ENCODE peak calls at places on chromosomes 16 and 17, in eight cellular contexts. K is tibial nerve, N is spleen, S is body of pancreas, L is uterus, Q is breast epithelium, H is Peyer's patch, F is ovary. X is an unnamed sample. For H3K4me1, the result is how much of the 10 kb centered on the place peaks cover.

GRCh38 chr16:66289051-66289680 is 77.3 kb upstream of the CDH5 start:
- DNase-seq in K (no peak), N (no peak), S (no peak), L (no peak), Q (no peak), H (no peak), F (no peak), X (no peak)

GRCh38 chr16:3842994-3843393 is 37.5 kb downstream of the CREBBP start:
- DNase-seq in K (no peak), N (no peak), S (peak), L (no peak), Q (no peak), H (no peak), F (no peak), X (no peak)

GRCh38 chr17:75031972-75032895 is 14.5 kb downstream of the ATP5PD start:
- DNase-seq in K (peak), N (peak), S (peak), L (peak), Q (peak), H (peak), F (peak), X (peak)

GRCh38 chr16:2329532-2329931 is 11.0 kb downstream of the ABCA3 start:
- DNase-seq in K (no peak), N (no peak), S (no peak), L (no peak), Q (no peak), H (no peak), F (no peak), X (no peak)

GRCh38 chr16:85900031-85900792 is 1.2 kb downstream of the IRF8 start:
- DNase-seq in K (no peak), N (no peak), S (peak), L (no peak), Q (no peak), H (no peak), F (no peak), X (no peak)

GRCh38 chr17:7393613-7394451 is 493 bp downstream of the PLSCR3 start:
- DNase-seq in K (no peak), N (peak), S (no peak), L (peak), Q (no peak), H (peak), F (no peak), X (peak)

GRCh38 chr16:55035037-55035436 is 104.4 kb downstream of the IRX5 start:
- DNase-seq in K (no peak), N (peak), S (peak), L (no peak), Q (no peak), H (no peak), F (no peak), X (no peak)

GRCh38 chr16:63312343-63312742 is 1276.1 kb upstream of the CDH8 start:
- DNase-seq in K (no peak), N (no peak), S (no peak), L (no peak), Q (no peak), H (no peak), F (no peak), X (no peak)

GRCh38 chr16:11403534-11403795 is 58.2 kb downstream of the RMI2 start:
- DNase-seq in K (no peak), N (no peak), S (no peak), L (no peak), Q (no peak), H (no peak), F (no peak), X (no peak)

GRCh38 chr17:6853764-6854442 is 22.4 kb upstream of the TEKT1 start:
- DNase-seq in K (no peak), N (no peak), S (peak), L (no peak), Q (no peak), H (no peak), F (no peak), X (no peak)

GRCh38 chr16:67391424-67392300 is 1.6 kb downstream of the TPPP3 start:
- DNase-seq in K (no peak), N (peak), S (no peak), L (no peak), Q (no peak), H (no peak), F (no peak), X (no peak)

GRCh38 chr17:6467567-6467966 is 23.3 kb downstream of the PIMREG start:
- DNase-seq in K (no peak), N (no peak), S (no peak), L (no peak), Q (no peak), H (no peak), F (no peak), X (no peak)

GRCh38 chr17:71187145-71187878 is 933.5 kb upstream of the SOX9 start:
- DNase-seq in K (no peak), N (no peak), S (no peak), L (no peak), Q (no peak), H (no peak), F (no peak), X (no peak)
- H3K27ac ChIP-seq in K (no peak), N (no peak), S (no peak), L (no peak), Q (no peak), H (no peak), F (no peak), X (no peak)

GRCh38 chr16:48203974-48204824 is 39.9 kb upstream of the LONP2 start:
- DNase-seq in K (no peak), N (no peak), S (peak), L (no peak), Q (no peak), H (no peak), F (no peak), X (no peak)
- TF ChIP-seq POLR2A in K (no peak), N (no peak), S (no peak), L (no peak), Q (no peak), H (no peak), F (no peak), X (no peak)

DNA sequence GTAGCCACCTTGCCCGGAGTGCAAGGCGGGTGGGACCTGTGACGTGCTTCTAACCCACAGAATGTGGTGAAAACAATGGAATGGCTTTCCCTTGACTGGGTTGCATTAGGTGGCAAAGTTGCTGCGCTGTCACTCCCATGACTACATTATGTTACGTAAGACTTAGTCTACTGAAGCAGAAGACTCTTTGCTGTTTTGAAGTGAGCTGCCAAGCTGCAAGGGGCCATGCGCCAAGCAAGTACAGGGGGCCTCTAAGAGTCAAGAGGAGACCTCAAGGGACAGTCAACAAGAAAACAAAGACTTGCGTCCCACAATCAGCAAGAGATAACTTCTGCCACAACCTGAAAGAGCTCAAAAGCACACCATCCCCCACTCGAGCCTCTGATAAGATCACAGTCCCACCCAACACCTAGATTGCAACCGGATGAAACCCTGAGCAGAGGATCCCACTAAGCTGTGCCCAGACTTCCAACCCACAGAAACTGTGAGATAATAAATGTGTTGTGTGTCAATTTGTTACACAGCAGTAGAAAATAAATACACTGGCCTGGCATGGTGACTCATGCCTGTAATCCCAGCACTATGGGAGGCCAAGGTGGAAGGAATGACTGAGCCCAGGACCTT is 16.5 kb downstream of the ANKRD11 start:
- DNase-seq in K (no peak), N (peak), S (no peak), L (no peak), Q (no peak), H (no peak), F (no peak), X (no peak)
- H3K4me1 ChIP-seq in K (half or more), N (half or more), S (half or more), L (under half), Q (under half), H (half or more), F (under half), X (half or more)

GRCh38 chr17:63647065-63647725 is 25.0 kb downstream of the MAP3K3 start:
- DNase-seq in K (no peak), N (no peak), S (no peak), L (no peak), Q (peak), H (no peak), F (no peak), X (no peak)
- H3K27ac ChIP-seq in K (no peak), N (peak), S (no peak), L (no peak), Q (peak), H (no peak), F (no peak), X (no peak)

GRCh38 chr17:42518755-42519545 is 17.1 kb upstream of the NAGLU start:
- DNase-seq in K (no peak), N (peak), S (peak), L (peak), Q (no peak), H (no peak), F (peak), X (no peak)
- TF ChIP-seq POLR2A in K (no peak), N (no peak), S (no peak), L (no peak), Q (no peak), H (no peak), F (no peak), X (no peak)

DNA sequence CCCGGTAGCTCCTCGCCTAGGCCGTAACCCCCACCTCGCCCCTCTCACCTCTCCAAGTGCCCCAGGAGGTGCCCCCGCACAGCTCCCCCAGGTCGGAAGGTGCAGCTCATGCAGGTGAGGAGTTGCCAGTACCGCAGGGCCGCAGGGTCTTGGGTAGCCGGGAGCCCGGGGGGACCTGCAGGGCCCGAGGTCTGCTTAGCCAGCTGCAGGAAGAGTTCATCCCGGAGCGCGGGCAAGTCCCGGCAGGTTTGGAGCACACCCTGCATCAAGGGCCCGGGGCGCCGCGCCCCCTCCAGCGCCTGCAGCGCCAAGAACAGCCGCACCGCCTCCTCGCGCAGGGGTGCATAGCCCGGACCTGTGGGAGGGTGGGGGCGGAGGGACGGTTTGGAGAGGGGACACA is 4.8 kb downstream of the PLEKHH3 start:
- DNase-seq in K (no peak), N (no peak), S (no peak), L (no peak), Q (no peak), H (no peak), F (no peak), X (no peak)
- H3K4me1 ChIP-seq in K (under half), N (half or more), S (half or more), L (under half), Q (under half), H (half or more), F (under half), X (under half)

DNA sequence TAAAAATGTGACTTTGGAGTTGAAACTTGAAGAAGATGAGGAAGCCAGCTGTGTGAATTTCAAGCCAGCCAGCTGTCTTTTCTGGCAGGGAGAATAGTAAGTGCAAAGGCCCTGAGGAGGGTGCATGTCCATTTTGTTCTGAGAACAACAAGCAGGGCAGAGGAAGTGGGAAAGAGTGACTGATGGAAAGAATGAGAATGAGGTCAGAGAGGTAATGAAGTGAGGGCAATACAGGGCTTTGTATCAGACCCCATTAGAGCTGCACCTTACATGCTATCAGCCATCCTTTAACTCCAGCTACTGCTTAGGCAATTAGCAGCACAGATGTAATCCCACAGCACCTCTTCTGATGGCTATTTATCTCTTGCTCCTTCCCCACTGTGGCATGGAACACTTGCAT is 34.2 kb upstream of the ABCA5 start:
- DNase-seq in K (no peak), N (no peak), S (no peak), L (no peak), Q (no peak), H (no peak), F (no peak), X (no peak)
- H3K27ac ChIP-seq in K (no peak), N (no peak), S (no peak), L (no peak), Q (no peak), H (no peak), F (no peak), X (no peak)

DNA sequence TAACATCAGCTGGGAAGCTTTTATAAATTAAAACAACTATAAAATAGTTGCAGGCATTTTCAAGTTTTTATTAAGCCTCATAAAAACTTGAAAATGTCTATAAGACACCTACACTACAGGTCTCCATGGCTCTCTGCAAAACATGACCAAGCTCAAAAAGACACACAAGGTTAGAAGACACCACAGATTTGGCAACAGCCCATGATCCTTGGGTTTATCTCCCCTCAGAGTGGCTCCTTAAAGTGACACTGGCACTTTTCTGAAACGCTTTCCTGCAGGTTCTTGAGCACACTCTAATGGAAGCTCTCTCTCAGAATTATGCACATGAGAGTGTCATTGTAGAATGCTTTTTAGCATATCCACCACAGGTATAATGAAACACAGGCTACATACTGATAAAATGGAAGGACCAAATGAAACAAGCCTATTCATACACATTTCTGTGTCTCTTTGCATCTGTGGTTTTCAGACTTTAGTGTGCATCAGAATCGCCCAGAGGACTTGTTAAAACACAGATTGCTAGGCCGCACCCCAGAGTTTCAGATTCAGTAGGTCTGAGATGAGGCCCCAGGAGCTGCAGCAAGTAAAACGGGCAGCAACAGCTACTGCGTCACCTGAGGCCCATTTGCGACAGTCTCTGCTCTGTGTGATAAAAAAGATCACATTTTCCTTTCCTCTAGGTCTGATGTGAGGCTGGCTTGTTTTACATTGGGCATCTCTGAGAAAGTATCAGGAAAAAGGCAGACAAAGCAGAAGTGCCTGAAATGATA is 75.0 kb upstream of the WSB1 start:
- DNase-seq in K (no peak), N (no peak), S (no peak), L (no peak), Q (no peak), H (no peak), F (no peak), X (no peak)
- TF ChIP-seq POLR2A in K (no peak), N (no peak), S (no peak), L (no peak), Q (no peak), H (no peak), F (no peak), X (no peak)

DNA sequence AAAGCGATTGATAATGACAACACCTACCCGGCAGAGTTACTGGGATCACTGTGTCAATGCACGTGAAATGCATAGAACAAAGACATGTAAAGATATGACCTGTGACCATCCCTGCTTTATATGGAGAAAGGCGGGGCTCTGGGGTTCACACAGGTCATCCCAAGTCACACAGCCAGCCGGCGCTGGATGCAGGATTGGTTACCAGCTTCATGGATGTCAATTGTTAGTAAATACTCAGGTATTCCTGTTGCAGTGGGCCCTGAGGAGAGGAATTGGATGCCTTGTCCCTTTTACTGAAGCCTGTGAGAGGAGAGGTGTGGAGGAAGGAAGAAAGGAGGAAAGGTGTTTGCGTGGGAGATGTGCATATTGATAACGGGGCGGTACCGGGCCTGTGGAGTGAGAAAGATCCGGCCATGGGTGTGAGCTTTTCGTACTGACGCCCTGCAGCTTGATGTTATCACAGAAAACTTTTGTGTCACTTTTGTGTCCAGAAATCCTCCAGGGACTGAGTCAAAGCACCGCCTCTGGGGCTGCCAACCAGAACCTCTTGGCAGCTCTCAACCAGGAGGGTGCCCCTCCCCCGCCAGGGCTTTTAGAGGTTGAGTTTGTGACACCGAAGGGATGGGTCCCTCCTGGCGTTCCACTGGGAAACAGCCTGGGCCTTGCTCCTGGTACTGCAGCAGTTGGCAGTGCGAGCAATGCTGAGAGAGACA is 64.7 kb downstream of the CRISPLD2 start:
- DNase-seq in K (peak), N (no peak), S (peak), L (no peak), Q (peak), H (no peak), F (peak), X (no peak)
- H3K4me1 ChIP-seq in K (under half), N (under half), S (under half), L (under half), Q (under half), H (under half), F (under half), X (under half)